ENCODE peak calls at places on chromosomes 7 and 10, in seven cellular contexts. F is WERI-Rb-1, L is RWPE1, M is transverse colon, C is left ventricle myocardium inferior, T is adrenal gland, H is astrocyte of the spinal cord. D is an unnamed sample.

GRCh38 chr10:114151486-114151885 is 22.5 kb downstream of the CCDC186 start:
- DNase-seq in F (no peak), L (peak), M (no peak), C (no peak), T (no peak), H (peak), D (no peak)

GRCh38 chr7:44693641-44694313 is 54.9 kb upstream of the ZMIZ2 start:
- DNase-seq in F (no peak), L (no peak), M (no peak), C (peak), T (peak), H (peak), D (no peak)

GRCh38 chr7:6440381-6440780 is 7.4 kb downstream of the DAGLB start:
- DNase-seq in F (no peak), L (no peak), M (no peak), C (no peak), T (no peak), H (no peak), D (no peak)

GRCh38 chr7:94154858-94155257 is 150.7 kb upstream of the BET1 start:
- DNase-seq in F (no peak), L (no peak), M (no peak), C (no peak), T (no peak), H (no peak), D (no peak)

GRCh38 chr7:103445228-103446020 is 583 bp downstream of the SLC26A5 start:
- DNase-seq in F (no peak), L (no peak), M (no peak), C (no peak), T (no peak), H (no peak), D (peak)

GRCh38 chr10:108684431-108684830 is 1238.9 kb downstream of the XPNPEP1 start:
- DNase-seq in F (no peak), L (no peak), M (no peak), C (no peak), T (no peak), H (peak), D (no peak)

GRCh38 chr10:36469585-36469984 is 655.8 kb upstream of the ANKRD30A start:
- DNase-seq in F (no peak), L (peak), M (no peak), C (no peak), T (no peak), H (peak), D (no peak)

GRCh38 chr10:97217299-97217698 is 31.5 kb upstream of the SLIT1 start:
- DNase-seq in F (no peak), L (no peak), M (no peak), C (no peak), T (no peak), H (no peak), D (no peak)

GRCh38 chr10:1738950-1739349 is 1.6 kb upstream of the ADARB2 start:
- DNase-seq in F (no peak), L (no peak), M (no peak), C (no peak), T (no peak), H (no peak), D (no peak)

GRCh38 chr7:141369422-141369821 is 181.8 kb upstream of the AGK start:
- DNase-seq in F (no peak), L (no peak), M (no peak), C (peak), T (peak), H (peak), D (no peak)

GRCh38 chr7:159030490-159031134 is 114.1 kb downstream of the VIPR2 start:
- DNase-seq in F (peak), L (peak), M (peak), C (peak), T (peak), H (no peak), D (no peak)

GRCh38 chr7:75599244-75599771 is 107.2 kb downstream of the SPDYE5 start:
- DNase-seq in F (no peak), L (no peak), M (no peak), C (no peak), T (no peak), H (peak), D (peak)

GRCh38 chr10:115049957-115050356 is 43.2 kb upstream of the ATRNL1 start:
- DNase-seq in F (no peak), L (no peak), M (no peak), C (no peak), T (no peak), H (peak), D (no peak)

GRCh38 chr10:90589825-90590224 is 268.0 kb downstream of the HTR7 start:
- DNase-seq in F (no peak), L (no peak), M (no peak), C (no peak), T (peak), H (no peak), D (no peak)

GRCh38 chr7:101099969-101100781 is 14.9 kb downstream of the TRIM56 start:
- DNase-seq in F (no peak), L (peak), M (peak), C (peak), T (peak), H (peak), D (peak)

GRCh38 chr7:140592957-140593356 is 47.7 kb downstream of the DENND2A start:
- DNase-seq in F (no peak), L (no peak), M (no peak), C (no peak), T (no peak), H (no peak), D (no peak)

GRCh38 chr7:145263886-145264285 is 428.0 kb upstream of the TPK1 start:
- DNase-seq in F (no peak), L (no peak), M (no peak), C (no peak), T (no peak), H (no peak), D (no peak)

GRCh38 chr7:116339564-116339963 is 129.2 kb downstream of the TES start:
- DNase-seq in F (no peak), L (no peak), M (no peak), C (no peak), T (no peak), H (peak), D (no peak)

GRCh38 chr10:70650104-70650503 is 22.2 kb upstream of the ADAMTS14 start:
- DNase-seq in F (no peak), L (no peak), M (no peak), C (no peak), T (no peak), H (no peak), D (no peak)

GRCh38 chr10:132618158-132618924 is 80.8 kb downstream of the INPP5A start:
- DNase-seq in F (no peak), L (no peak), M (no peak), C (no peak), T (no peak), H (no peak), D (no peak)

GRCh38 chr10:132616170-132616994 is 78.8 kb downstream of the INPP5A start:
- DNase-seq in F (no peak), L (no peak), M (no peak), C (no peak), T (no peak), H (no peak), D (peak)

GRCh38 chr10:132615346-132616169 is 78.0 kb downstream of the INPP5A start:
- DNase-seq in F (no peak), L (no peak), M (no peak), C (no peak), T (no peak), H (no peak), D (peak)

GRCh38 chr10:132616995-132617780 is 79.6 kb downstream of the INPP5A start:
- DNase-seq in F (no peak), L (no peak), M (no peak), C (no peak), T (no peak), H (no peak), D (no peak)

GRCh38 chr10:132617781-132618052 is 80.1 kb downstream of the INPP5A start:
- DNase-seq in F (no peak), L (no peak), M (no peak), C (no peak), T (no peak), H (no peak), D (no peak)
- TF ChIP-seq CTCF in F (no peak), L (no peak), M (no peak), C (no peak), T (no peak), H (no peak), D (no peak)

DNA sequence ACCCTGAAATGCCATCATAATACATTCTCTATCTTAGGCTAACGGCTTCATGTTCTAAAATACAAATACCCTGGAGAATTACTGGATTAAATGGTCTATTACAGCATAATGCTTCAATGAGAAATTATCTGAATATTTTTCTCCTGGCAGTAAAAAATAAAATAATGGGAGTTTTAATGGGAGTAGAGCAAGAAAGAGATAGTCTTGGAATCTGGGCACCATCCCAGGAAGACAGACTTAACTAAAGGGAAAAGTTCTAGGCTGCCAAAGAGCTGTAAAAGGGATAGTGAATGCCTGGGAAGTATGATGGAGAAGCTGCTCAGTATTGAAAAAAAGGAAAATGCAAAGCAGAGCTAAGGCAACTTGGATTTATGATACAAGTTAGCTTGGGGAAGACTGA is 12.1 kb upstream of the SYPL1 start:
- DNase-seq in F (no peak), L (no peak), M (no peak), C (no peak), T (no peak), H (no peak), D (no peak)
- TF ChIP-seq CTCF in F (no peak), L (no peak), M (no peak), C (no peak), T (no peak), H (no peak), D (no peak)

GRCh38 chr7:98241674-98242241 is 10.3 kb downstream of the TECPR1 start:
- DNase-seq in F (no peak), L (no peak), M (no peak), C (no peak), T (no peak), H (no peak), D (no peak)
- TF ChIP-seq CTCF in F (no peak), L (no peak), M (no peak), C (no peak), T (no peak), H (no peak), D (no peak)

GRCh38 chr10:126013489-126014281 is 117.3 kb downstream of the FANK1 start:
- DNase-seq in F (no peak), L (peak), M (no peak), C (no peak), T (no peak), H (peak), D (peak)
- TF ChIP-seq CTCF in F (peak), L (no peak), M (no peak), C (no peak), T (no peak), H (no peak), D (no peak)

D was measured in kidney.